ENCODE peak calls at places on chromosomes 5 and 9, in eight cellular contexts. One of them, this sample, is unnamed.

GRCh38 chr5:53109041-53109435 is 519 bp downstream of the MOCS2 start:
- DNase-seq in psoas muscle: no peak
- DNase-seq in breast epithelium: no peak
- DNase-seq in testis: peak
- DNase-seq in cardiac fibroblast: peak
- DNase-seq in left ventricle myocardium inferior: no peak
- DNase-seq in MM.1S: peak
- DNase-seq in AG09309: no peak
- DNase-seq in this sample: no peak

GRCh38 chr5:95083606-95084005 is 201.3 kb downstream of the MCTP1 start:
- DNase-seq in AG09309: no peak
- DNase-seq in MM.1S: no peak
- DNase-seq in testis: no peak
- DNase-seq in breast epithelium: no peak
- DNase-seq in psoas muscle: no peak
- DNase-seq in left ventricle myocardium inferior: no peak
- DNase-seq in cardiac fibroblast: no peak
- DNase-seq in this sample: no peak

GRCh38 chr9:136723989-136724388 is 11.6 kb downstream of the DIPK1B start:
- DNase-seq in testis: no peak
- DNase-seq in left ventricle myocardium inferior: no peak
- DNase-seq in AG09309: no peak
- DNase-seq in psoas muscle: no peak
- DNase-seq in MM.1S: no peak
- DNase-seq in breast epithelium: no peak
- DNase-seq in cardiac fibroblast: no peak
- DNase-seq in this sample: no peak

GRCh38 chr5:127723571-127723970 is 20.4 kb downstream of the CCDC192 start:
- DNase-seq in left ventricle myocardium inferior: peak
- DNase-seq in cardiac fibroblast: peak
- DNase-seq in AG09309: no peak
- DNase-seq in MM.1S: no peak
- DNase-seq in testis: peak
- DNase-seq in psoas muscle: no peak
- DNase-seq in breast epithelium: peak
- DNase-seq in this sample: no peak

GRCh38 chr5:33129309-33129708 is 311.5 kb upstream of the TARS1 start:
- DNase-seq in left ventricle myocardium inferior: no peak
- DNase-seq in AG09309: no peak
- DNase-seq in cardiac fibroblast: no peak
- DNase-seq in psoas muscle: no peak
- DNase-seq in testis: no peak
- DNase-seq in breast epithelium: no peak
- DNase-seq in MM.1S: no peak
- DNase-seq in this sample: no peak

GRCh38 chr9:94967481-94967880 is 241.0 kb downstream of the AOPEP start:
- DNase-seq in cardiac fibroblast: no peak
- DNase-seq in psoas muscle: no peak
- DNase-seq in MM.1S: no peak
- DNase-seq in testis: no peak
- DNase-seq in AG09309: no peak
- DNase-seq in breast epithelium: no peak
- DNase-seq in left ventricle myocardium inferior: no peak
- DNase-seq in this sample: no peak

GRCh38 chr5:156326718-156327259 is at the start of gene SGCD:
- DNase-seq in breast epithelium: no peak
- DNase-seq in MM.1S: no peak
- DNase-seq in cardiac fibroblast: peak
- DNase-seq in left ventricle myocardium inferior: peak
- DNase-seq in testis: peak
- DNase-seq in AG09309: peak
- DNase-seq in psoas muscle: peak
- DNase-seq in this sample: peak

GRCh38 chr9:115925424-115925823 is 228.2 kb upstream of the PAPPA start:
- DNase-seq in psoas muscle: no peak
- DNase-seq in AG09309: no peak
- DNase-seq in cardiac fibroblast: no peak
- DNase-seq in MM.1S: no peak
- DNase-seq in testis: no peak
- DNase-seq in left ventricle myocardium inferior: no peak
- DNase-seq in breast epithelium: no peak
- DNase-seq in this sample: no peak

GRCh38 chr9:6449645-6450044 is 36.6 kb downstream of the UHRF2 start:
- DNase-seq in cardiac fibroblast: no peak
- DNase-seq in psoas muscle: no peak
- DNase-seq in MM.1S: no peak
- DNase-seq in left ventricle myocardium inferior: no peak
- DNase-seq in AG09309: no peak
- DNase-seq in breast epithelium: no peak
- DNase-seq in testis: no peak
- DNase-seq in this sample: no peak

GRCh38 chr5:42035526-42035925 is 110.4 kb downstream of the FBXO4 start:
- DNase-seq in psoas muscle: no peak
- DNase-seq in AG09309: no peak
- DNase-seq in left ventricle myocardium inferior: no peak
- DNase-seq in MM.1S: no peak
- DNase-seq in cardiac fibroblast: no peak
- DNase-seq in testis: no peak
- DNase-seq in breast epithelium: no peak
- DNase-seq in this sample: no peak

GRCh38 chr5:178474562-178475184 is 115.5 kb downstream of the COL23A1 start:
- DNase-seq in left ventricle myocardium inferior: no peak
- DNase-seq in MM.1S: no peak
- DNase-seq in psoas muscle: no peak
- DNase-seq in testis: no peak
- DNase-seq in cardiac fibroblast: no peak
- DNase-seq in AG09309: no peak
- DNase-seq in breast epithelium: no peak
- DNase-seq in this sample: no peak

GRCh38 chr5:59069438-59070079 is 486.7 kb downstream of the RAB3C start:
- DNase-seq in left ventricle myocardium inferior: no peak
- DNase-seq in MM.1S: no peak
- DNase-seq in AG09309: peak
- DNase-seq in psoas muscle: no peak
- DNase-seq in breast epithelium: no peak
- DNase-seq in testis: no peak
- DNase-seq in cardiac fibroblast: peak
- DNase-seq in this sample: peak

GRCh38 chr9:125547383-125547782 is 159.6 kb downstream of the MAPKAP1 start:
- DNase-seq in AG09309: no peak
- DNase-seq in left ventricle myocardium inferior: no peak
- DNase-seq in testis: no peak
- DNase-seq in psoas muscle: no peak
- DNase-seq in cardiac fibroblast: no peak
- DNase-seq in MM.1S: no peak
- DNase-seq in breast epithelium: no peak
- DNase-seq in this sample: no peak

GRCh38 chr9:114071197-114071795 is 6.8 kb downstream of the AMBP start:
- DNase-seq in AG09309: no peak
- DNase-seq in testis: no peak
- DNase-seq in left ventricle myocardium inferior: no peak
- DNase-seq in cardiac fibroblast: no peak
- DNase-seq in psoas muscle: no peak
- DNase-seq in breast epithelium: no peak
- DNase-seq in MM.1S: no peak
- DNase-seq in this sample: no peak

GRCh38 chr9:136087741-136088480 is 7.2 kb downstream of the NACC2 start:
- DNase-seq in left ventricle myocardium inferior: peak
- DNase-seq in MM.1S: no peak
- DNase-seq in testis: no peak
- DNase-seq in breast epithelium: no peak
- DNase-seq in AG09309: no peak
- DNase-seq in cardiac fibroblast: no peak
- DNase-seq in psoas muscle: peak
- DNase-seq in this sample: no peak

GRCh38 chr5:78983601-78984000 is 1.5 kb downstream of the ARSB start:
- DNase-seq in left ventricle myocardium inferior: no peak
- DNase-seq in AG09309: no peak
- DNase-seq in psoas muscle: no peak
- DNase-seq in MM.1S: no peak
- DNase-seq in cardiac fibroblast: no peak
- DNase-seq in breast epithelium: no peak
- DNase-seq in testis: no peak
- DNase-seq in this sample: no peak
- H3K4me3 ChIP-seq in left ventricle myocardium inferior: peak
- H3K4me3 ChIP-seq in AG09309: peak
- H3K4me3 ChIP-seq in psoas muscle: peak
- H3K4me3 ChIP-seq in MM.1S: peak
- H3K4me3 ChIP-seq in cardiac fibroblast: peak
- H3K4me3 ChIP-seq in breast epithelium: peak
- H3K4me3 ChIP-seq in testis: peak
- H3K4me3 ChIP-seq in this sample: peak

DNA sequence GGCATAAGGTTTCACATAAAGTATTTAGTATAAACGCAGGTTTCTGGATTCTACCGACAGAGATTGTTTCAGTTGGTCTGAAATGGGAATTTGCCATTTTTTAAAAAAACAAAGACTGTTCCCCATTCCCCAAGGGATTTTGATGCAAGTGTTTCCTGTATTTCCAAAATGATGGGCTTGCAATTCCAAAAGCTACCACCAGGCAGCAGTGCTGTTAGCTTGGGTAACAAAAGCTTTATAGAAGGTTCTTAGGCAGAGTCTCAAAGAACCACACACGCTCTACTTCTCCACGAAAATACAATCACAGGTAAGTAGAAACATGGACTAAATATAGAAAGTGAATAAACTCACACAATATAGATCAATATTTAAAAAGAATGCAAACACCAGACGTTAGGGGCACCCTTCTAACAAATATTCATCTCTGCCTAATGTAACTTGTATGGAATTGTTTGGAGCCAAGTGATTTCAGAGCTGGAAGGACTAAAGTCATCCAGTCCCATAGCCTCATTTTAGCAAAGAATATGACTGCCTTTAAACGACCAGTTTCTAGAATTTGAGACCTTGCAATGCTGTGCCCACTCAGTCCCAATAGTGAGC is 154.3 kb downstream of the SPOCK1 start:
- DNase-seq in MM.1S: peak
- DNase-seq in cardiac fibroblast: peak
- DNase-seq in breast epithelium: no peak
- DNase-seq in psoas muscle: no peak
- DNase-seq in testis: peak
- DNase-seq in left ventricle myocardium inferior: no peak
- DNase-seq in AG09309: peak
- DNase-seq in this sample: peak
- TF ChIP-seq CTCF in MM.1S: peak
- TF ChIP-seq CTCF in cardiac fibroblast: peak
- TF ChIP-seq CTCF in breast epithelium: no peak
- TF ChIP-seq CTCF in psoas muscle: peak
- TF ChIP-seq CTCF in testis: peak
- TF ChIP-seq CTCF in left ventricle myocardium inferior: peak
- TF ChIP-seq CTCF in AG09309: peak
- TF ChIP-seq CTCF in this sample: peak

GRCh38 chr9:126932871-126933321 is 18.3 kb downstream of the RALGPS1 start:
- DNase-seq in cardiac fibroblast: no peak
- DNase-seq in AG09309: no peak
- DNase-seq in breast epithelium: no peak
- DNase-seq in MM.1S: no peak
- DNase-seq in psoas muscle: no peak
- DNase-seq in testis: no peak
- DNase-seq in left ventricle myocardium inferior: no peak
- DNase-seq in this sample: no peak

GRCh38 chr9:126925876-126926275 is 11.3 kb downstream of the RALGPS1 start:
- DNase-seq in left ventricle myocardium inferior: no peak
- DNase-seq in breast epithelium: no peak
- DNase-seq in cardiac fibroblast: no peak
- DNase-seq in AG09309: no peak
- DNase-seq in MM.1S: peak
- DNase-seq in psoas muscle: no peak
- DNase-seq in testis: no peak
- DNase-seq in this sample: no peak

GRCh38 chr9:126927419-126927818 is 12.8 kb downstream of the RALGPS1 start:
- DNase-seq in testis: no peak
- DNase-seq in MM.1S: no peak
- DNase-seq in AG09309: no peak
- DNase-seq in cardiac fibroblast: no peak
- DNase-seq in left ventricle myocardium inferior: no peak
- DNase-seq in breast epithelium: no peak
- DNase-seq in psoas muscle: no peak
- DNase-seq in this sample: no peak
- H3K4me3 ChIP-seq in testis: no peak
- H3K4me3 ChIP-seq in MM.1S: no peak
- H3K4me3 ChIP-seq in AG09309: no peak
- H3K4me3 ChIP-seq in cardiac fibroblast: no peak
- H3K4me3 ChIP-seq in left ventricle myocardium inferior: no peak
- H3K4me3 ChIP-seq in breast epithelium: no peak
- H3K4me3 ChIP-seq in psoas muscle: no peak
- H3K4me3 ChIP-seq in this sample: no peak

GRCh38 chr5:129356846-129357245 is 103.3 kb upstream of the ADAMTS19 start:
- DNase-seq in left ventricle myocardium inferior: no peak
- DNase-seq in testis: no peak
- DNase-seq in psoas muscle: no peak
- DNase-seq in MM.1S: no peak
- DNase-seq in cardiac fibroblast: no peak
- DNase-seq in breast epithelium: no peak
- DNase-seq in AG09309: no peak
- DNase-seq in this sample: no peak

GRCh38 chr5:129358069-129358468 is 102.0 kb upstream of the ADAMTS19 start:
- DNase-seq in AG09309: no peak
- DNase-seq in cardiac fibroblast: no peak
- DNase-seq in testis: no peak
- DNase-seq in psoas muscle: no peak
- DNase-seq in left ventricle myocardium inferior: no peak
- DNase-seq in breast epithelium: no peak
- DNase-seq in MM.1S: no peak
- DNase-seq in this sample: no peak

GRCh38 chr5:129359450-129359849 is 100.6 kb upstream of the ADAMTS19 start:
- DNase-seq in breast epithelium: no peak
- DNase-seq in psoas muscle: no peak
- DNase-seq in AG09309: no peak
- DNase-seq in left ventricle myocardium inferior: no peak
- DNase-seq in cardiac fibroblast: no peak
- DNase-seq in MM.1S: no peak
- DNase-seq in testis: no peak
- DNase-seq in this sample: no peak

GRCh38 chr5:129363991-129364390 is 96.1 kb upstream of the ADAMTS19 start:
- DNase-seq in left ventricle myocardium inferior: no peak
- DNase-seq in testis: no peak
- DNase-seq in breast epithelium: no peak
- DNase-seq in cardiac fibroblast: no peak
- DNase-seq in psoas muscle: no peak
- DNase-seq in MM.1S: no peak
- DNase-seq in AG09309: no peak
- DNase-seq in this sample: no peak

DNA sequence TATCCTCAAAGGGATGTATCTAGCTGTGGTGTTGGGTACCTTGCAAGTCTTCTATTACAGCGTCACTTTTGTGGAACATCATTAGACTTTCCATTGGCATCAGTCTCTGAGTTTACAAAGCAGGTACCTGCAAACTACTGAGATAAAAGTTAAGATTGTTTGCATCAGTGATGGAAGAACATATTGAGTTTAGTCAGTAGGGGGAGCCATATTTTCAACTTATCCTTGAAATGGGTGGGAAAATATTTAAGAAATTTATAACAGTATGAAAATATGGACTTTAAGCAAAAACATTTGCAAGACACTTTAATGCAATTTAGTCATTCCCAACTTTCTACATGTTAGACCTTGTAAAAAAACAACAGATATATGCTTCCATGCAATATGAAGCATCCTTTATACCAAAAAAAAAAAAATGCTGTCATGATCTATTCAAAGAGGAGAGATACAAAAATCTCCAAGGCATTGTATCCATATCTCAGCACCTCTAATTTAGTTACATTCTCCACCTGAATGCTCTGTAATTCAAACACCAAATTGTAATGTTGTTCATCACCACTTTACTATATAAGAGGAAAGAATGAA is 98.6 kb upstream of the ADAMTS19 start:
- DNase-seq in psoas muscle: no peak
- DNase-seq in breast epithelium: no peak
- DNase-seq in testis: no peak
- DNase-seq in MM.1S: peak
- DNase-seq in cardiac fibroblast: peak
- DNase-seq in AG09309: no peak
- DNase-seq in left ventricle myocardium inferior: no peak
- DNase-seq in this sample: no peak
- TF ChIP-seq CTCF in psoas muscle: no peak
- TF ChIP-seq CTCF in breast epithelium: no peak
- TF ChIP-seq CTCF in testis: no peak
- TF ChIP-seq CTCF in MM.1S: peak
- TF ChIP-seq CTCF in cardiac fibroblast: peak
- TF ChIP-seq CTCF in AG09309: peak
- TF ChIP-seq CTCF in left ventricle myocardium inferior: peak
- TF ChIP-seq CTCF in this sample: peak